ENCODE peak calls at places on chromosome 6, in nine cellular contexts. D is PC-9, X is HepG2, W is astrocyte, R is fibroblast of lung, C is endothelial cell of umbilical vein, Q is keratinocyte, G is HCT116, U is K562. J is an unnamed sample.

GRCh38 chr6:152293404-152293803 is 343.8 kb downstream of the SYNE1 start:
- DNase-seq in D (no peak), X (no peak), W (no peak), R (no peak), C (no peak), Q (no peak), G (no peak), U (no peak), J (no peak)

GRCh38 chr6:10569392-10570127 is 48.4 kb downstream of the GCNT2 start:
- DNase-seq in D (no peak), X (no peak), W (no peak), R (no peak), C (no peak), Q (no peak), G (no peak), U (no peak), J (no peak)

GRCh38 chr6:146990821-146991798 is 213.1 kb upstream of the STXBP5 start:
- DNase-seq in D (no peak), X (peak), W (peak), R (peak), C (peak), Q (no peak), G (peak), U (peak), J (peak)

GRCh38 chr6:105993769-105994521 is 92.2 kb upstream of the PRDM1 start:
- DNase-seq in D (no peak), X (no peak), W (no peak), R (peak), C (peak), Q (no peak), G (no peak), U (no peak), J (no peak)

GRCh38 chr6:136378888-136379287 is 89.2 kb upstream of the BCLAF1 start:
- DNase-seq in D (no peak), X (no peak), W (no peak), R (no peak), C (no peak), Q (no peak), G (no peak), U (no peak), J (no peak)

GRCh38 chr6:137389150-137389664 is 105.0 kb downstream of the OLIG3 start:
- DNase-seq in D (no peak), X (no peak), W (no peak), R (no peak), C (no peak), Q (no peak), G (no peak), U (no peak), J (peak)

GRCh38 chr6:108686896-108687295 is 126.2 kb downstream of the FOXO3 start:
- DNase-seq in D (peak), X (no peak), W (no peak), R (no peak), C (no peak), Q (no peak), G (no peak), U (no peak), J (no peak)

GRCh38 chr6:24147453-24148153 is 21.6 kb downstream of the NRSN1 start:
- DNase-seq in D (no peak), X (no peak), W (no peak), R (no peak), C (no peak), Q (no peak), G (no peak), U (no peak), J (no peak)

GRCh38 chr6:152094992-152095592 is 287.6 kb downstream of the ESR1 start:
- DNase-seq in D (peak), X (peak), W (peak), R (peak), C (peak), Q (peak), G (peak), U (peak), J (peak)

GRCh38 chr6:137488736-137489409 is 5.3 kb downstream of the OLIG3 start:
- DNase-seq in D (no peak), X (no peak), W (no peak), R (no peak), C (no peak), Q (no peak), G (no peak), U (no peak), J (no peak)

GRCh38 chr6:1607557-1608221 is 2.0 kb upstream of the FOXC1 start:
- DNase-seq in D (peak), X (peak), W (no peak), R (no peak), C (peak), Q (no peak), G (no peak), U (no peak), J (no peak)
- TF ChIP-seq EZH2 in D (no peak), X (no peak), W (peak), R (no peak), C (no peak), Q (peak), G (no peak), U (no peak), J (no peak)

GRCh38 chr6:169723991-169724553 is at the start of gene PHF10:
- DNase-seq in D (no peak), X (no peak), W (no peak), R (peak), C (no peak), Q (no peak), G (no peak), U (peak), J (no peak)

GRCh38 chr6:169722362-169723199 is 1.7 kb downstream of the PHF10 start:
- DNase-seq in D (peak), X (peak), W (peak), R (peak), C (peak), Q (no peak), G (no peak), U (no peak), J (peak)

GRCh38 chr6:169723200-169723909 is 945 bp downstream of the PHF10 start:
- DNase-seq in D (peak), X (peak), W (peak), R (peak), C (peak), Q (no peak), G (no peak), U (peak), J (peak)

GRCh38 chr6:169719117-169719516 is 5.2 kb downstream of the PHF10 start:
- DNase-seq in D (no peak), X (no peak), W (peak), R (no peak), C (no peak), Q (no peak), G (no peak), U (no peak), J (peak)

GRCh38 chr6:169720207-169720855 is 4.0 kb downstream of the PHF10 start:
- DNase-seq in D (no peak), X (no peak), W (no peak), R (no peak), C (no peak), Q (no peak), G (no peak), U (no peak), J (no peak)
- TF ChIP-seq CTCF in D (peak), X (peak), W (no peak), R (no peak), C (no peak), Q (peak), G (no peak), U (peak), J (peak)

GRCh38 chr6:43736211-43736786 is 33.7 kb upstream of the VEGFA start:
- DNase-seq in D (no peak), X (peak), W (no peak), R (no peak), C (no peak), Q (no peak), G (no peak), U (no peak), J (no peak)

GRCh38 chr6:43738267-43738676 is 31.7 kb upstream of the VEGFA start:
- DNase-seq in D (no peak), X (no peak), W (no peak), R (no peak), C (no peak), Q (no peak), G (no peak), U (no peak), J (no peak)

GRCh38 chr6:43738877-43739641 is 31.0 kb upstream of the VEGFA start:
- DNase-seq in D (no peak), X (no peak), W (no peak), R (no peak), C (no peak), Q (peak), G (no peak), U (no peak), J (peak)

GRCh38 chr6:43736844-43737243 is 33.2 kb upstream of the VEGFA start:
- DNase-seq in D (no peak), X (no peak), W (no peak), R (no peak), C (no peak), Q (no peak), G (no peak), U (no peak), J (no peak)

DNA sequence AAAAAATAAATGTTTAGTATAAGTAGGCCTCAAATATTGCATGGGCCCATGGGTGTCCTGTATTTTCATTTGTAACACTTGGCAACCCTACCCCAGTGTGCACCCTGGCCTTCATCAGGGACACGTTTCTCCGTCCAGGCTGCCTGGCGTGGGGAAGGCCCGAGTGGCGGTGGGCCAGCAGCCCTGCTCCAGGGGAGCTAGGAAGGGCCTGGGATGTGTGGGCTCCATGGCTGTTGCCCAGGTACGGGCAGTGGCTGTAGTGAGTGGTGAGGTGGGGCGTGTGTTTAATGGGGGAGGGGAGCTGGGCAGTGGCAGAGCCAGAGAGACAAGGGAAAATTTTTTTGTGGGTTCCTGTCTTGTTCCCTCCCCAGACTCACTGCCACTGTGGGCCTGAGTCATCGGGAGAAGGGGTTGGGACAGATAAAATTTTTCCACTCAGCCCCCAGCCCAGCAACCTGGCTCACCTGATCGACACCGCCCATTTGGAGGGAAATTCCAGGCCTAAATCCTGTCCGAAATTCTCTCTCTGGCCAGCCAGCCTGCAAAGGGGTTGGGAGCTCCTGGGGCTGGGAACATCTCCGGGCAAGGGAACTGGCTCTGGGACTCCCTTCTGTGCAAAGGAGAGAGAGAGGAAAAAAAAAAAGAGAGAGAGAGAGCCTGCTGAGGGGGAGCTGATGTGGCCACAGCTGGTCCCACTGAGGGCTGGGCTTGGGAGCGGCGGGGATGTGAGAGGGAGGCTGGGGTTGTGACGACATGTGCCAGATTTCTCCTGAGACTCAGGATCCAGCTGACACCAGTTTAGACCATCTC is 32.5 kb upstream of the VEGFA start:
- DNase-seq in D (no peak), X (no peak), W (no peak), R (peak), C (no peak), Q (peak), G (no peak), U (no peak), J (peak)
- H2AFZ ChIP-seq in D (no peak), X (no peak), W (no peak), R (no peak), C (no peak), Q (no peak), G (no peak), U (peak), J (peak)

GRCh38 chr6:41467627-41468404 is 78.4 kb upstream of the FOXP4 start:
- DNase-seq in D (no peak), X (no peak), W (no peak), R (no peak), C (no peak), Q (no peak), G (no peak), U (no peak), J (no peak)

GRCh38 chr6:41469951-41470340 is 76.2 kb upstream of the FOXP4 start:
- DNase-seq in D (no peak), X (no peak), W (peak), R (no peak), C (no peak), Q (no peak), G (no peak), U (no peak), J (no peak)

GRCh38 chr6:41471064-41471895 is 74.9 kb upstream of the FOXP4 start:
- DNase-seq in D (no peak), X (no peak), W (no peak), R (no peak), C (no peak), Q (no peak), G (no peak), U (peak), J (no peak)

GRCh38 chr6:41469156-41469950 is 76.8 kb upstream of the FOXP4 start:
- DNase-seq in D (no peak), X (no peak), W (no peak), R (no peak), C (no peak), Q (no peak), G (no peak), U (no peak), J (no peak)

GRCh38 chr6:41470341-41471063 is 75.7 kb upstream of the FOXP4 start:
- DNase-seq in D (no peak), X (no peak), W (peak), R (no peak), C (no peak), Q (no peak), G (no peak), U (no peak), J (no peak)
- TF ChIP-seq EZH2 in D (no peak), X (no peak), W (no peak), R (no peak), C (peak), Q (peak), G (no peak), U (no peak), J (no peak)

DNA sequence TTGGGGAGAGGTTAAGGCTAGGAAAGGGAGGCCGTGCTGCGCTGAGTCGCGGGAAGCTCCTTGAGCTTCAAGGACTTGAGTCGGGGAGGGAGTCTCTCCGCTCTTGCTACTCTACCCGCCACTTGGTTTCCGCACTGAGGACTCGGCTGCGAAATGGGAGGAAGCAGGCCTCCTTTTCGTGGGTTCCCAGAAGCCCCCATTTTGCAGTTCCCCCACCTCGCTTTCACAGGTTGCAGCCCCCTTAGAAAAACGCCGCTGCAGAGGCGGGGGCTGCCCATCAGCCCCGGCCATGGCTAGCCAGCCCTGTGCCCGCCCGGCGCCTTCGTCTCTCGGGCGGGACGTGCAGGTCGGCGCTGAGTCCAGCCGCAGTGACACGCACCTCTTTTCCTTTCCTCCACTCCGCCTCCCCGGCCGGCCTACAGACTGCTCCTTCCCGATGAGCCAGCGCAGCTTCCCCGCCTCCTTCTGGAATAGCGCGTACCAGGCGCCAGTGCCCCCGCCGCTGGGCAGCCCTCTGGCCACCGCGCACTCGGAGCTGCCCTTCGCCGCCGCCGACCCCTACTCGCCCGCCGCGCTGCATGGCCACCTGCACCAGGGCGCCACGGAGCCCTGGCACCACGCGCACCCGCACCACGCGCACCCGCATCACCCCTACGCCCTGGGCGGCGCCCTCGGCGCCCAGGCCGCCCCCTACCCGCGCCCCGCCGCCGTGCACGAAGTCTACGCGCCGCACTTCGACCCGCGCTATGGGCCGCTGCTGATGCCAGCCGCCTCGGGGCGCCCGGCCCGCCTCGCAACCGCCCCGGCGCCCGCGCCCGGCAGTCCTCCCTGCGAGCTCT is 5.0 kb downstream of the VGLL2 start:
- DNase-seq in D (no peak), X (no peak), W (no peak), R (no peak), C (no peak), Q (no peak), G (no peak), U (no peak), J (peak)
- TF ChIP-seq CTCF in D (no peak), X (no peak), W (no peak), R (no peak), C (no peak), Q (no peak), G (no peak), U (no peak), J (no peak)

J was measured in mammary epithelial cell.